ENCODE peak calls at places on chromosomes 1 and 21, in six cellular contexts. One of them, this sample, is unnamed. For H3K27me3, the result is how much of the 10 kb centered on the place peaks cover.

GRCh38 chr1:156845953-156846545 is 12.9 kb downstream of the INSRR start:
- DNase-seq in heart left ventricle: no peak
- DNase-seq in Karpas-422: no peak
- DNase-seq in left ventricle myocardium inferior: no peak
- DNase-seq in endodermal cell: no peak
- DNase-seq in ovary: no peak
- DNase-seq in this sample: no peak

GRCh38 chr1:214496126-214496525 is 55.3 kb downstream of the PTPN14 start:
- DNase-seq in Karpas-422: no peak
- DNase-seq in ovary: no peak
- DNase-seq in heart left ventricle: no peak
- DNase-seq in left ventricle myocardium inferior: no peak
- DNase-seq in endodermal cell: no peak
- DNase-seq in this sample: no peak

GRCh38 chr1:12275370-12275769 is 45.5 kb downstream of the VPS13D start:
- DNase-seq in endodermal cell: peak
- DNase-seq in heart left ventricle: no peak
- DNase-seq in left ventricle myocardium inferior: peak
- DNase-seq in ovary: peak
- DNase-seq in Karpas-422: peak
- DNase-seq in this sample: peak

GRCh38 chr1:13498553-13498952 is 15.2 kb downstream of the LRRC38 start:
- DNase-seq in Karpas-422: no peak
- DNase-seq in heart left ventricle: no peak
- DNase-seq in left ventricle myocardium inferior: no peak
- DNase-seq in endodermal cell: peak
- DNase-seq in ovary: no peak
- DNase-seq in this sample: no peak

GRCh38 chr1:3771108-3772026 is 1.2 kb upstream of the SMIM1 start:
- DNase-seq in Karpas-422: no peak
- DNase-seq in endodermal cell: peak
- DNase-seq in left ventricle myocardium inferior: no peak
- DNase-seq in heart left ventricle: no peak
- DNase-seq in ovary: peak
- DNase-seq in this sample: no peak

GRCh38 chr1:25689686-25690381 is 73.2 kb downstream of the MAN1C1 start:
- DNase-seq in ovary: no peak
- DNase-seq in endodermal cell: no peak
- DNase-seq in Karpas-422: no peak
- DNase-seq in left ventricle myocardium inferior: no peak
- DNase-seq in heart left ventricle: no peak
- DNase-seq in this sample: no peak

GRCh38 chr1:159922499-159923202 is 2.7 kb downstream of the TAGLN2 start:
- DNase-seq in Karpas-422: no peak
- DNase-seq in endodermal cell: peak
- DNase-seq in ovary: peak
- DNase-seq in heart left ventricle: peak
- DNase-seq in left ventricle myocardium inferior: peak
- DNase-seq in this sample: peak

GRCh38 chr1:2019571-2020309 is 595 bp downstream of the GABRD start:
- DNase-seq in heart left ventricle: no peak
- DNase-seq in Karpas-422: no peak
- DNase-seq in left ventricle myocardium inferior: no peak
- DNase-seq in ovary: peak
- DNase-seq in endodermal cell: peak
- DNase-seq in this sample: no peak

GRCh38 chr1:16046865-16047264 is 3.3 kb downstream of the CLCNKB start:
- DNase-seq in ovary: no peak
- DNase-seq in heart left ventricle: no peak
- DNase-seq in endodermal cell: no peak
- DNase-seq in left ventricle myocardium inferior: no peak
- DNase-seq in Karpas-422: no peak
- DNase-seq in this sample: no peak

GRCh38 chr1:237769916-237770315 is 120.8 kb downstream of the ZP4 start:
- DNase-seq in heart left ventricle: no peak
- DNase-seq in ovary: no peak
- DNase-seq in left ventricle myocardium inferior: no peak
- DNase-seq in endodermal cell: no peak
- DNase-seq in Karpas-422: no peak
- DNase-seq in this sample: no peak

GRCh38 chr21:46092811-46093667 is 4.9 kb upstream of the COL6A2 start:
- DNase-seq in ovary: peak
- DNase-seq in Karpas-422: no peak
- DNase-seq in heart left ventricle: no peak
- DNase-seq in endodermal cell: peak
- DNase-seq in left ventricle myocardium inferior: no peak
- DNase-seq in this sample: no peak

GRCh38 chr1:230139741-230140140 is 72.7 kb downstream of the GALNT2 start:
- DNase-seq in left ventricle myocardium inferior: no peak
- DNase-seq in heart left ventricle: no peak
- DNase-seq in endodermal cell: no peak
- DNase-seq in Karpas-422: no peak
- DNase-seq in ovary: no peak
- DNase-seq in this sample: no peak

GRCh38 chr1:62784509-62785365 is 805 bp downstream of the ATG4C start:
- DNase-seq in Karpas-422: peak
- DNase-seq in ovary: no peak
- DNase-seq in endodermal cell: no peak
- DNase-seq in heart left ventricle: no peak
- DNase-seq in left ventricle myocardium inferior: no peak
- DNase-seq in this sample: no peak

GRCh38 chr1:221303623-221304022 is 424.4 kb downstream of the HLX start:
- DNase-seq in ovary: no peak
- DNase-seq in endodermal cell: no peak
- DNase-seq in Karpas-422: no peak
- DNase-seq in heart left ventricle: no peak
- DNase-seq in left ventricle myocardium inferior: no peak
- DNase-seq in this sample: no peak

GRCh38 chr1:215192306-215192705 is 109.8 kb downstream of the KCNK2 start:
- DNase-seq in endodermal cell: no peak
- DNase-seq in heart left ventricle: no peak
- DNase-seq in ovary: no peak
- DNase-seq in left ventricle myocardium inferior: no peak
- DNase-seq in Karpas-422: no peak
- DNase-seq in this sample: no peak

GRCh38 chr21:33259428-33259827 is 6.7 kb upstream of the IL10RB start:
- DNase-seq in Karpas-422: no peak
- DNase-seq in endodermal cell: no peak
- DNase-seq in ovary: no peak
- DNase-seq in heart left ventricle: no peak
- DNase-seq in left ventricle myocardium inferior: no peak
- DNase-seq in this sample: no peak

GRCh38 chr1:161382214-161383019 is 14.7 kb upstream of the CFAP126 start:
- DNase-seq in left ventricle myocardium inferior: no peak
- DNase-seq in endodermal cell: no peak
- DNase-seq in ovary: no peak
- DNase-seq in heart left ventricle: no peak
- DNase-seq in Karpas-422: peak
- DNase-seq in this sample: no peak

GRCh38 chr21:15741510-15741909 is 11.7 kb downstream of the USP25 start:
- DNase-seq in left ventricle myocardium inferior: no peak
- DNase-seq in Karpas-422: no peak
- DNase-seq in endodermal cell: no peak
- DNase-seq in ovary: no peak
- DNase-seq in heart left ventricle: no peak
- DNase-seq in this sample: no peak

GRCh38 chr1:61139324-61140055 is 57.1 kb downstream of the NFIA start:
- DNase-seq in heart left ventricle: no peak
- DNase-seq in endodermal cell: no peak
- DNase-seq in left ventricle myocardium inferior: no peak
- DNase-seq in Karpas-422: peak
- DNase-seq in ovary: no peak
- DNase-seq in this sample: no peak

GRCh38 chr1:233520510-233521191 is 93.3 kb upstream of the KCNK1 start:
- DNase-seq in endodermal cell: no peak
- DNase-seq in ovary: no peak
- DNase-seq in heart left ventricle: no peak
- DNase-seq in Karpas-422: no peak
- DNase-seq in left ventricle myocardium inferior: no peak
- DNase-seq in this sample: no peak

GRCh38 chr1:222970040-222970439 is 155.2 kb downstream of the DISP1 start:
- DNase-seq in left ventricle myocardium inferior: no peak
- DNase-seq in endodermal cell: no peak
- DNase-seq in Karpas-422: no peak
- DNase-seq in ovary: no peak
- DNase-seq in heart left ventricle: no peak
- DNase-seq in this sample: no peak

GRCh38 chr1:188611432-188611831 is 1782.7 kb downstream of the PLA2G4A start:
- DNase-seq in left ventricle myocardium inferior: no peak
- DNase-seq in ovary: no peak
- DNase-seq in heart left ventricle: no peak
- DNase-seq in endodermal cell: no peak
- DNase-seq in Karpas-422: no peak
- DNase-seq in this sample: no peak

GRCh38 chr1:203405703-203406430 is 54.9 kb upstream of the FMOD start:
- DNase-seq in heart left ventricle: no peak
- DNase-seq in ovary: no peak
- DNase-seq in left ventricle myocardium inferior: no peak
- DNase-seq in Karpas-422: peak
- DNase-seq in endodermal cell: no peak
- DNase-seq in this sample: no peak
- H3K27ac ChIP-seq in heart left ventricle: peak
- H3K27ac ChIP-seq in ovary: peak
- H3K27ac ChIP-seq in left ventricle myocardium inferior: peak
- H3K27ac ChIP-seq in Karpas-422: no peak
- H3K27ac ChIP-seq in endodermal cell: no peak
- H3K27ac ChIP-seq in this sample: peak

GRCh38 chr1:201108614-201109013 is 3.6 kb downstream of the CACNA1S start:
- DNase-seq in heart left ventricle: no peak
- DNase-seq in Karpas-422: no peak
- DNase-seq in left ventricle myocardium inferior: no peak
- DNase-seq in endodermal cell: peak
- DNase-seq in ovary: no peak
- DNase-seq in this sample: no peak
- H3K27me3 ChIP-seq in heart left ventricle: under half
- H3K27me3 ChIP-seq in Karpas-422: under half
- H3K27me3 ChIP-seq in left ventricle myocardium inferior: under half
- H3K27me3 ChIP-seq in endodermal cell: under half
- H3K27me3 ChIP-seq in ovary: under half
- H3K27me3 ChIP-seq in this sample: under half

DNA sequence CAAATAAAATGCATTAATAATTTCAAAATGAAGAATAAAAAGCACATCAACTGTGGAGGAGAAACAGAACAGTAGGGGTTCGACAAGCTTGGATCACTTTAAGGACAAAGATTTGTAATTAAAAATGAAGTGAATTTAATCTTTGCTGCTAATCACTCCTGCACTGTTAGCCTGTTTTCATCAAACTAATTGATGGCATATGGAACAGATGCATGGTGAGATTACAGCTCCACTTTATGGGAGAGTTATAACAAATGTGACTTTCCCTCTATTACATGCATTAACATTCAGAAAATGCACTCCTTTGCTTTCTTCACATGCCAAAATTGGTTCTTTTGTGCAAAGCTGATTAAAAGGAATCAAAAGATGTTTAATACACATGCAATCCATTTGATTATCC is 207.2 kb upstream of the C21orf91 start:
- DNase-seq in heart left ventricle: no peak
- DNase-seq in left ventricle myocardium inferior: no peak
- DNase-seq in endodermal cell: no peak
- DNase-seq in ovary: no peak
- DNase-seq in Karpas-422: no peak
- DNase-seq in this sample: no peak
- H3K27ac ChIP-seq in heart left ventricle: no peak
- H3K27ac ChIP-seq in left ventricle myocardium inferior: no peak
- H3K27ac ChIP-seq in endodermal cell: no peak
- H3K27ac ChIP-seq in ovary: no peak
- H3K27ac ChIP-seq in Karpas-422: no peak
- H3K27ac ChIP-seq in this sample: no peak

GRCh38 chr1:41936107-41936506 is 17.4 kb upstream of the HIVEP3 start:
- DNase-seq in ovary: no peak
- DNase-seq in endodermal cell: no peak
- DNase-seq in left ventricle myocardium inferior: no peak
- DNase-seq in Karpas-422: no peak
- DNase-seq in heart left ventricle: no peak
- DNase-seq in this sample: no peak

GRCh38 chr1:41927118-41927517 is 8.4 kb upstream of the HIVEP3 start:
- DNase-seq in endodermal cell: no peak
- DNase-seq in Karpas-422: no peak
- DNase-seq in heart left ventricle: no peak
- DNase-seq in left ventricle myocardium inferior: no peak
- DNase-seq in ovary: no peak
- DNase-seq in this sample: no peak

GRCh38 chr1:41931578-41931977 is 12.9 kb upstream of the HIVEP3 start:
- DNase-seq in heart left ventricle: no peak
- DNase-seq in left ventricle myocardium inferior: no peak
- DNase-seq in Karpas-422: no peak
- DNase-seq in endodermal cell: no peak
- DNase-seq in ovary: no peak
- DNase-seq in this sample: no peak

GRCh38 chr1:41935226-41935625 is 16.5 kb upstream of the HIVEP3 start:
- DNase-seq in left ventricle myocardium inferior: no peak
- DNase-seq in ovary: no peak
- DNase-seq in Karpas-422: no peak
- DNase-seq in endodermal cell: no peak
- DNase-seq in heart left ventricle: no peak
- DNase-seq in this sample: no peak

DNA sequence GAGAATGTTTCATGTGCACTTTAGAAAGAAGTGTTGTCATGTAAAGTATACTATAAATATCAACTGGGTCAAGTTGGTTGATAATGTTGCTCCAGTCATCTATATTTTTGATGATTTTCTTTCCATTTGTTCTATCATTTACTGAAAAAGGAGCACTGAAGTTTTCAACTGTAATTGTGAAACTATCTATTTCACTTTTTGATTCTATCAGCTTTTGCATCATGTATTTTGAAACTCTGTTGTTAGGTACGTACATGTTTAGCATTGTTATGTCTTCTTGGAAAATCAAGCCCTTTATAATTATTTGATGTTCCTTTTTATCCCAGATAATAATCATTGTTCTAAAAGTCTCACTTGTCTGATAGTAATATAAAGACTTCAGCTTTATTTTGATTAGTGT is 14.4 kb upstream of the HIVEP3 start:
- DNase-seq in ovary: no peak
- DNase-seq in Karpas-422: no peak
- DNase-seq in endodermal cell: no peak
- DNase-seq in heart left ventricle: no peak
- DNase-seq in left ventricle myocardium inferior: no peak
- DNase-seq in this sample: no peak
- H3K27me3 ChIP-seq in ovary: under half
- H3K27me3 ChIP-seq in Karpas-422: under half
- H3K27me3 ChIP-seq in endodermal cell: under half
- H3K27me3 ChIP-seq in heart left ventricle: under half
- H3K27me3 ChIP-seq in left ventricle myocardium inferior: under half
- H3K27me3 ChIP-seq in this sample: under half

GRCh38 chr1:39788758-39789570 is at the start of gene BMP8B:
- DNase-seq in ovary: no peak
- DNase-seq in heart left ventricle: peak
- DNase-seq in endodermal cell: peak
- DNase-seq in Karpas-422: no peak
- DNase-seq in left ventricle myocardium inferior: peak
- DNase-seq in this sample: peak
- H3K27ac ChIP-seq in ovary: no peak
- H3K27ac ChIP-seq in heart left ventricle: no peak
- H3K27ac ChIP-seq in endodermal cell: no peak
- H3K27ac ChIP-seq in Karpas-422: no peak
- H3K27ac ChIP-seq in left ventricle myocardium inferior: no peak
- H3K27ac ChIP-seq in this sample: no peak